ENCODE peak calls at places on chromosomes 1 and 21, in four cellular contexts. T is activated CD4-positive, CD25-positive, alpha-beta regulatory T cell treated with anti-CD3 and anti-CD28 coated beads, Interleukin-2, amount 50 U/mL, for 72 hours; P is stimulated activated CD8-positive, alpha-beta memory T cell treated with anti-CD3 and anti-CD28 coated beads, Interleukin-7, amount 100 ng/mL, for 1 hour; Y is A172. O is an unnamed sample.

GRCh38 chr1:159204791-159205141 is at the start of gene ACKR1:
- DNase-seq in T (no peak), P (no peak), Y (no peak), O (no peak)

GRCh38 chr1:236083650-236084385 is 18.9 kb upstream of the NID1 start:
- DNase-seq in T (no peak), P (no peak), Y (peak; percentile 43), O (no peak)

GRCh38 chr21:45612096-45613019 is 31.2 kb upstream of the PCBP3 start:
- DNase-seq in T (peak; percentile 18), P (no peak), Y (peak; percentile 86), O (peak; percentile 86)

GRCh38 chr1:234139966-234140365 is 233.3 kb upstream of the COA6 start:
- DNase-seq in T (no peak), P (no peak), Y (peak; percentile 99), O (peak; percentile 33)

GRCh38 chr1:12191242-12192032 is 24.6 kb downstream of the TNFRSF1B start:
- DNase-seq in T (no peak), P (no peak), Y (no peak), O (no peak)

GRCh38 chr1:147452809-147453208 is 88.5 kb upstream of the BCL9 start:
- DNase-seq in T (no peak), P (no peak), Y (no peak), O (no peak)

GRCh38 chr21:37535130-37535529 is 168.6 kb downstream of the DYRK1A start:
- DNase-seq in T (no peak), P (no peak), Y (no peak), O (no peak)

GRCh38 chr1:76500111-76500510 is 367.2 kb upstream of the ST6GALNAC5 start:
- DNase-seq in T (no peak), P (no peak), Y (no peak), O (no peak)

GRCh38 chr1:44681905-44682900 is 7.7 kb downstream of the ARMH1 start:
- DNase-seq in T (no peak), P (no peak), Y (no peak), O (no peak)

GRCh38 chr1:209704584-209704983 is at the start of gene HSD11B1:
- DNase-seq in T (no peak), P (no peak), Y (no peak), O (no peak)